ENCODE peak calls at places on chromosome 15, in five cellular contexts. One of them, this sample, is unnamed.

GRCh38 chr15:64143276-64143675 is 8.3 kb upstream of the SNX22 start:
- DNase-seq in lower leg skin: no peak
- DNase-seq in endothelial cell: no peak
- DNase-seq in psoas muscle: no peak
- DNase-seq in AG04449: no peak
- DNase-seq in this sample: no peak

GRCh38 chr15:59116141-59116540 is 11.2 kb downstream of the CCNB2 start:
- DNase-seq in lower leg skin: no peak
- DNase-seq in endothelial cell: no peak
- DNase-seq in psoas muscle: no peak
- DNase-seq in AG04449: peak
- DNase-seq in this sample: no peak

GRCh38 chr15:38389924-38390542 is 63.9 kb upstream of the FAM98B start:
- DNase-seq in lower leg skin: peak
- DNase-seq in endothelial cell: peak
- DNase-seq in psoas muscle: peak
- DNase-seq in AG04449: no peak
- DNase-seq in this sample: no peak

GRCh38 chr15:100879461-100880138 is at the start of gene ALDH1A3:
- DNase-seq in lower leg skin: no peak
- DNase-seq in endothelial cell: peak
- DNase-seq in psoas muscle: peak
- DNase-seq in AG04449: no peak
- DNase-seq in this sample: peak

GRCh38 chr15:101013769-101014223 is 94.6 kb downstream of the LRRK1 start:
- DNase-seq in lower leg skin: peak
- DNase-seq in endothelial cell: no peak
- DNase-seq in psoas muscle: no peak
- DNase-seq in AG04449: no peak
- DNase-seq in this sample: peak

GRCh38 chr15:96889734-96890480 is 559.4 kb downstream of the NR2F2 start:
- DNase-seq in lower leg skin: no peak
- DNase-seq in endothelial cell: no peak
- DNase-seq in psoas muscle: no peak
- DNase-seq in AG04449: no peak
- DNase-seq in this sample: no peak

GRCh38 chr15:69612112-69612511 is 159.5 kb downstream of the RPLP1 start:
- DNase-seq in lower leg skin: no peak
- DNase-seq in endothelial cell: no peak
- DNase-seq in psoas muscle: no peak
- DNase-seq in AG04449: no peak
- DNase-seq in this sample: no peak

GRCh38 chr15:85956515-85957275 is 123.0 kb upstream of the AGBL1 start:
- DNase-seq in lower leg skin: no peak
- DNase-seq in endothelial cell: no peak
- DNase-seq in psoas muscle: no peak
- DNase-seq in AG04449: no peak
- DNase-seq in this sample: no peak

GRCh38 chr15:42608110-42608531 is 32.7 kb downstream of the STARD9 start:
- DNase-seq in lower leg skin: no peak
- DNase-seq in endothelial cell: no peak
- DNase-seq in psoas muscle: no peak
- DNase-seq in AG04449: no peak
- DNase-seq in this sample: peak

GRCh38 chr15:39833515-39833981 is 50.9 kb upstream of the FSIP1 start:
- DNase-seq in lower leg skin: no peak
- DNase-seq in endothelial cell: no peak
- DNase-seq in psoas muscle: no peak
- DNase-seq in AG04449: peak
- DNase-seq in this sample: no peak

GRCh38 chr15:60047701-60048100 is 43.6 kb downstream of the FOXB1 start:
- DNase-seq in lower leg skin: no peak
- DNase-seq in endothelial cell: no peak
- DNase-seq in psoas muscle: no peak
- DNase-seq in AG04449: no peak
- DNase-seq in this sample: no peak

GRCh38 chr15:83733206-83733605 is 79.3 kb downstream of the ADAMTSL3 start:
- DNase-seq in lower leg skin: no peak
- DNase-seq in endothelial cell: no peak
- DNase-seq in psoas muscle: no peak
- DNase-seq in AG04449: no peak
- DNase-seq in this sample: no peak

GRCh38 chr15:60591491-60592385 is 112.8 kb upstream of the ICE2 start:
- DNase-seq in lower leg skin: no peak
- DNase-seq in endothelial cell: peak
- DNase-seq in psoas muscle: peak
- DNase-seq in AG04449: no peak
- DNase-seq in this sample: peak

GRCh38 chr15:65819563-65819960 is 27.5 kb upstream of the DENND4A start:
- DNase-seq in lower leg skin: no peak
- DNase-seq in endothelial cell: no peak
- DNase-seq in psoas muscle: no peak
- DNase-seq in AG04449: no peak
- DNase-seq in this sample: no peak

GRCh38 chr15:66909381-66909890 is 156.0 kb upstream of the SMAD3 start:
- DNase-seq in lower leg skin: no peak
- DNase-seq in endothelial cell: no peak
- DNase-seq in psoas muscle: no peak
- DNase-seq in AG04449: no peak
- DNase-seq in this sample: no peak

GRCh38 chr15:23857028-23857641 is 170.0 kb upstream of the NDN start:
- DNase-seq in lower leg skin: no peak
- DNase-seq in endothelial cell: peak
- DNase-seq in psoas muscle: peak
- DNase-seq in AG04449: no peak
- DNase-seq in this sample: no peak

GRCh38 chr15:101169457-101170071 is 82.3 kb downstream of the CHSY1 start:
- DNase-seq in lower leg skin: no peak
- DNase-seq in endothelial cell: no peak
- DNase-seq in psoas muscle: peak
- DNase-seq in AG04449: no peak
- DNase-seq in this sample: no peak

GRCh38 chr15:57578288-57578900 is 13.3 kb upstream of the MYZAP start:
- DNase-seq in lower leg skin: no peak
- DNase-seq in endothelial cell: peak
- DNase-seq in psoas muscle: no peak
- DNase-seq in AG04449: no peak
- DNase-seq in this sample: no peak

GRCh38 chr15:59571606-59572005 is 40.0 kb upstream of the GCNT3 start:
- DNase-seq in lower leg skin: no peak
- DNase-seq in endothelial cell: no peak
- DNase-seq in psoas muscle: no peak
- DNase-seq in AG04449: no peak
- DNase-seq in this sample: no peak

GRCh38 chr15:50380089-50380488 is 25.1 kb upstream of the GABPB1 start:
- DNase-seq in lower leg skin: no peak
- DNase-seq in endothelial cell: no peak
- DNase-seq in psoas muscle: no peak
- DNase-seq in AG04449: no peak
- DNase-seq in this sample: no peak

GRCh38 chr15:40398413-40398873 is 7.2 kb upstream of the IVD start:
- DNase-seq in lower leg skin: no peak
- DNase-seq in endothelial cell: no peak
- DNase-seq in psoas muscle: no peak
- DNase-seq in AG04449: no peak
- DNase-seq in this sample: no peak

GRCh38 chr15:41512078-41512394 is 1.6 kb downstream of the LTK start:
- DNase-seq in lower leg skin: no peak
- DNase-seq in endothelial cell: peak
- DNase-seq in psoas muscle: no peak
- DNase-seq in AG04449: no peak
- DNase-seq in this sample: peak

GRCh38 chr15:101085311-101085700 is 166.1 kb downstream of the LRRK1 start:
- DNase-seq in lower leg skin: no peak
- DNase-seq in endothelial cell: no peak
- DNase-seq in psoas muscle: no peak
- DNase-seq in AG04449: no peak
- DNase-seq in this sample: no peak

GRCh38 chr15:74251187-74251811 is 15.2 kb downstream of the CCDC33 start:
- DNase-seq in lower leg skin: no peak
- DNase-seq in endothelial cell: no peak
- DNase-seq in psoas muscle: peak
- DNase-seq in AG04449: no peak
- DNase-seq in this sample: peak

GRCh38 chr15:49621327-49622210 is 721 bp downstream of the DTWD1 start:
- DNase-seq in lower leg skin: no peak
- DNase-seq in endothelial cell: no peak
- DNase-seq in psoas muscle: no peak
- DNase-seq in AG04449: no peak
- DNase-seq in this sample: peak

GRCh38 chr15:69398541-69398940 is 15.6 kb upstream of the KIF23 start:
- DNase-seq in lower leg skin: no peak
- DNase-seq in endothelial cell: no peak
- DNase-seq in psoas muscle: no peak
- DNase-seq in AG04449: no peak
- DNase-seq in this sample: peak

GRCh38 chr15:37019479-37020433 is 80.6 kb downstream of the MEIS2 start:
- DNase-seq in lower leg skin: no peak
- DNase-seq in endothelial cell: no peak
- DNase-seq in psoas muscle: no peak
- DNase-seq in AG04449: no peak
- DNase-seq in this sample: peak

GRCh38 chr15:81281925-81282895 is 41.7 kb downstream of the STARD5 start:
- DNase-seq in lower leg skin: no peak
- DNase-seq in endothelial cell: no peak
- DNase-seq in psoas muscle: no peak
- DNase-seq in AG04449: no peak
- DNase-seq in this sample: no peak

GRCh38 chr15:47718474-47719440 is 1.5 kb downstream of the SEMA6D start:
- DNase-seq in lower leg skin: no peak
- DNase-seq in endothelial cell: peak
- DNase-seq in psoas muscle: peak
- DNase-seq in AG04449: no peak
- DNase-seq in this sample: peak
- TF ChIP-seq CTCF in lower leg skin: no peak
- TF ChIP-seq CTCF in endothelial cell: no peak
- TF ChIP-seq CTCF in psoas muscle: no peak
- TF ChIP-seq CTCF in AG04449: no peak
- TF ChIP-seq CTCF in this sample: no peak

GRCh38 chr15:99438691-99439523 is 126.9 kb upstream of the MEF2A start:
- DNase-seq in lower leg skin: peak
- DNase-seq in endothelial cell: no peak
- DNase-seq in psoas muscle: no peak
- DNase-seq in AG04449: no peak
- DNase-seq in this sample: peak

GRCh38 chr15:99435761-99436346 is 129.9 kb upstream of the MEF2A start:
- DNase-seq in lower leg skin: peak
- DNase-seq in endothelial cell: no peak
- DNase-seq in psoas muscle: no peak
- DNase-seq in AG04449: no peak
- DNase-seq in this sample: no peak

GRCh38 chr15:99438222-99438592 is 127.6 kb upstream of the MEF2A start:
- DNase-seq in lower leg skin: peak
- DNase-seq in endothelial cell: no peak
- DNase-seq in psoas muscle: no peak
- DNase-seq in AG04449: no peak
- DNase-seq in this sample: no peak

GRCh38 chr15:99436472-99437314 is 129.1 kb upstream of the MEF2A start:
- DNase-seq in lower leg skin: peak
- DNase-seq in endothelial cell: no peak
- DNase-seq in psoas muscle: no peak
- DNase-seq in AG04449: no peak
- DNase-seq in this sample: no peak

DNA sequence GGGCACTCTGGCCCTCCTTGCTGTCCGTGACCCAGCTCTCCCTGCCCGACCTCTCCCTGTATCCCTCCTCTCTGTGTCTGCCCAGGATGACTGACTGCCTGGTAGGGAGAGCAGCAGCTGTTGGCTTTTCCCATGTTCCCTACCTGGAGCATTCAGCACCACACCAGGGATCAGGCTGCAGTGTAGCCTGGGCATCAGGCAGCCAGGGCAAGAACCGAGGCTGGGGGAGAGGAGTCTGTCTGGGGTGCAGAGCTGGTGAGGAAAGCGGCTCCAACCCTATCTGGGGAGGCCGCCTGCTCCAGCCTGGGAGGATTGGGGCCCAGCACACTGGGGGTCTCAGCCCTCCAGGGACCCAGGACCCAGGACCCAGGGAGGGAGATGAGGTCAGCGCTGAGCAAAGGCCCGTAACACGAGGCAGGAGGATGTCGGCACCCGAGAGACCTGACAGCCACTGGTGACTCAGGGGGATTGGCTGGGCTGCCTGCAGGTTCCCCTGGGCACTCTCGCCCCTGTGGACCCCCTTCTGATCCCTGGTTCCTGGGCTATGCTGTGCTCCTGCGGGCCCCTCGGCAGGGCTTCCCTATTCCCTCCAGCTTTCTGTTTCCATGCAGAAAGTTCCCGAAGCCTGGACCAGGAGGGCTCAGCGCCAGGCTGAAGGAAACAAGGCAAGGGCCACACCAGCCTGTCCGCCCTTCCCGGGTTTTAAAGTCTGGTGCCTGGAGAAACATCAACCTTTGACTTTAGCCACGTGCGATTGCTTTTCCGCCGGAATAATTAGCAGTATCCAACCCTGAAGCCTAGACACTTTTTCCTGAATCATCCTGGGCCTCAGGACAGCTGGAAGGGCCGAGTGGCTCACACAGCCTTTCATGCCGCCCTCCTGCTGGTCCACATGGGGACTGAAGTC is 128.2 kb upstream of the MEF2A start:
- DNase-seq in lower leg skin: peak
- DNase-seq in endothelial cell: no peak
- DNase-seq in psoas muscle: no peak
- DNase-seq in AG04449: no peak
- DNase-seq in this sample: peak
- TF ChIP-seq CTCF in lower leg skin: no peak
- TF ChIP-seq CTCF in endothelial cell: no peak
- TF ChIP-seq CTCF in psoas muscle: no peak
- TF ChIP-seq CTCF in AG04449: no peak
- TF ChIP-seq CTCF in this sample: no peak

DNA sequence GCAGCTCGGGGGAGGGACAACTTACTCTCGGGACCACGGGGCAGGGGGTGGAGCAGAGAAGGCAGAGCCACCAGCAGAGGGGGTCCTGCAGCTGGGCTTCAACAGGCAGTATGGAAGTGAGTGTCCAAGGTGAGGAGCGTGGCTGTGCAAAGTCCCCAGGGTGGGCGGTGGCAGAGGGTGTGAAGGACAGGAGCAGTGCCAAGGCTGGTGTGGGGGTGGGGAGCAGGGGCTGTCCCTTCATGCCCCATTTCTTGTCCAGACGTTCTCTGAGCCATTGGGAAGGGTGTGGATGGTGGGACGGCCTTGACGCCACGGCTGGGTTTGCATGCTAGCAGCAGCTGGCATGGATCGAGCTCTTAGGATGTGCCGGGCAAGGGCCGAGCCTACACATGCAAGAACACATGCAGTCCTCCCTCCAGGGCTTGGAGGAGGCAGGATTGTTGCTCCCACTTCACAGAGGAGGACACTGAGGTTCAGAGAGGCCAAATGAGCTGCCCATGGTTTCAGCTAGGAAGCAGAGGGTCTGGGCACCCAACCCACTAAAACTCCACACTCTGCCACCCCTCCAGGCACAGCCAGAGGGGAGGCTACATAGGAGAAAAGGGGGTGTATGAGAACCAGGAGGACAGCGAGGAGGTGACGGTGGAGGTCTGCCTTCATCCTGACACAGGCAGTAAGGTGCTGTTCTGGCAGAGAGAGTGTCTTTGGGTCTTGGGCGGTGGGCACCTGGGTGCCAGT is 93.6 kb downstream of the TBC1D2B start:
- DNase-seq in lower leg skin: no peak
- DNase-seq in endothelial cell: peak
- DNase-seq in psoas muscle: no peak
- DNase-seq in AG04449: no peak
- DNase-seq in this sample: no peak
- TF ChIP-seq CTCF in lower leg skin: no peak
- TF ChIP-seq CTCF in endothelial cell: peak
- TF ChIP-seq CTCF in psoas muscle: no peak
- TF ChIP-seq CTCF in AG04449: no peak
- TF ChIP-seq CTCF in this sample: no peak

GRCh38 chr15:62706361-62706760 is 336.2 kb upstream of the TPM1 start:
- DNase-seq in lower leg skin: no peak
- DNase-seq in endothelial cell: no peak
- DNase-seq in psoas muscle: no peak
- DNase-seq in AG04449: no peak
- DNase-seq in this sample: no peak
- TF ChIP-seq CTCF in lower leg skin: no peak
- TF ChIP-seq CTCF in endothelial cell: no peak
- TF ChIP-seq CTCF in psoas muscle: no peak
- TF ChIP-seq CTCF in AG04449: no peak
- TF ChIP-seq CTCF in this sample: peak

This sample was measured in osteoblast.